ENCODE peak calls at places on chromosomes 4 and X, in nine cellular contexts. P is stimulated activated CD8-positive, alpha-beta memory T cell treated with anti-CD3 and anti-CD28 coated beads, Interleukin-4, amount 100 ng/mL, for 48 hours; N is brain microvascular endothelial cell; X is C1 segment of cervical spinal cord; A is anterior cingulate cortex; G is HCEC 1CT; O is pancreas; R is mesenteric fat pad; T is iris pigment epithelial cell. J is an unnamed sample.

GRCh38 chr4:73859614-73860088 is 6.6 kb downstream of the PF4V1 start:
- DNase-seq in P (no peak), N (peak; percentile 78), X (no peak), A (no peak), G (peak; percentile 14), O (no peak), R (no peak), T (peak; percentile 96), J (no peak)

GRCh38 chr4:76697129-76697803 is 200.7 kb downstream of the SOWAHB start:
- DNase-seq in P (no peak), N (no peak), X (no peak), A (no peak), G (no peak), O (no peak), R (no peak), T (no peak), J (no peak)

GRCh38 chr4:90127706-90128345 is 632 bp downstream of the CCSER1 start:
- DNase-seq in P (no peak), N (no peak), X (no peak), A (no peak), G (no peak), O (peak; percentile 53), R (no peak), T (no peak), J (peak; percentile 28)

GRCh38 chr4:3868146-3868840 is 102.1 kb downstream of the ADRA2C start:
- DNase-seq in P (no peak), N (peak; percentile 23), X (no peak), A (no peak), G (no peak), O (no peak), R (no peak), T (peak; percentile 11), J (no peak)

GRCh38 chr4:9938933-9939332 is 82.4 kb downstream of the SLC2A9 start:
- DNase-seq in P (no peak), N (no peak), X (no peak), A (no peak), G (no peak), O (no peak), R (no peak), T (no peak), J (no peak)

GRCh38 chrX:9164086-9164485 is 130.2 kb upstream of the FAM9B start:
- DNase-seq in P (no peak), N (no peak), X (no peak), A (no peak), G (peak; percentile 2), O (no peak), R (no peak), T (no peak), J (no peak)

GRCh38 chr4:93867416-93868001 is 39.0 kb downstream of the ATOH1 start:
- DNase-seq in P (no peak), N (no peak), X (no peak), A (no peak), G (no peak), O (no peak), R (no peak), T (no peak), J (no peak)

GRCh38 chrX:9197231-9197630 is 163.3 kb upstream of the FAM9B start:
- DNase-seq in P (no peak), N (no peak), X (no peak), A (no peak), G (no peak), O (no peak), R (no peak), T (peak; percentile 24), J (no peak)

J was measured in posterior cingulate gyrus.